ENCODE peak calls at places on chromosomes 6 and 20, in seven cellular contexts. One of them, this sample, is unnamed.

GRCh38 chr6:141484726-141485125 is 648.0 kb upstream of the GJE1 start:
- DNase-seq in Kasumi-1: peak
- DNase-seq in AG04450: no peak
- DNase-seq in activated effector memory CD4-positive, alpha-beta T cell treated with anti-CD3 and anti-CD28 coated beads, Interleukin-2, amount 50 U/mL, for 16 hours: no peak
- DNase-seq in thyroid gland: no peak
- DNase-seq in fibroblast of the aortic adventitia: peak
- DNase-seq in aorta: no peak
- DNase-seq in this sample: no peak

GRCh38 chr20:53413188-53413631 is 180.4 kb downstream of the ZNF217 start:
- DNase-seq in Kasumi-1: no peak
- DNase-seq in activated effector memory CD4-positive, alpha-beta T cell treated with anti-CD3 and anti-CD28 coated beads, Interleukin-2, amount 50 U/mL, for 16 hours: peak
- DNase-seq in thyroid gland: peak
- DNase-seq in aorta: no peak
- DNase-seq in fibroblast of the aortic adventitia: no peak
- DNase-seq in AG04450: no peak
- DNase-seq in this sample: no peak

GRCh38 chr6:30443657-30444450 is 45.5 kb upstream of the HLA-E start:
- DNase-seq in fibroblast of the aortic adventitia: peak
- DNase-seq in thyroid gland: no peak
- DNase-seq in AG04450: no peak
- DNase-seq in aorta: no peak
- DNase-seq in activated effector memory CD4-positive, alpha-beta T cell treated with anti-CD3 and anti-CD28 coated beads, Interleukin-2, amount 50 U/mL, for 16 hours: peak
- DNase-seq in Kasumi-1: no peak
- DNase-seq in this sample: no peak

GRCh38 chr6:118333772-118334171 is 214.3 kb upstream of the PLN start:
- DNase-seq in fibroblast of the aortic adventitia: no peak
- DNase-seq in thyroid gland: no peak
- DNase-seq in AG04450: no peak
- DNase-seq in Kasumi-1: no peak
- DNase-seq in activated effector memory CD4-positive, alpha-beta T cell treated with anti-CD3 and anti-CD28 coated beads, Interleukin-2, amount 50 U/mL, for 16 hours: no peak
- DNase-seq in aorta: no peak
- DNase-seq in this sample: no peak

GRCh38 chr6:106910999-106911949 is 63.3 kb downstream of the CD24 start:
- DNase-seq in Kasumi-1: peak
- DNase-seq in aorta: no peak
- DNase-seq in fibroblast of the aortic adventitia: no peak
- DNase-seq in thyroid gland: no peak
- DNase-seq in activated effector memory CD4-positive, alpha-beta T cell treated with anti-CD3 and anti-CD28 coated beads, Interleukin-2, amount 50 U/mL, for 16 hours: no peak
- DNase-seq in AG04450: no peak
- DNase-seq in this sample: no peak

GRCh38 chr20:54200487-54201267 is 7.2 kb upstream of the PFDN4 start:
- DNase-seq in AG04450: no peak
- DNase-seq in Kasumi-1: no peak
- DNase-seq in aorta: no peak
- DNase-seq in thyroid gland: no peak
- DNase-seq in activated effector memory CD4-positive, alpha-beta T cell treated with anti-CD3 and anti-CD28 coated beads, Interleukin-2, amount 50 U/mL, for 16 hours: no peak
- DNase-seq in fibroblast of the aortic adventitia: no peak
- DNase-seq in this sample: no peak

GRCh38 chr6:148608211-148608951 is 138.4 kb upstream of the UST start:
- DNase-seq in aorta: no peak
- DNase-seq in thyroid gland: no peak
- DNase-seq in activated effector memory CD4-positive, alpha-beta T cell treated with anti-CD3 and anti-CD28 coated beads, Interleukin-2, amount 50 U/mL, for 16 hours: no peak
- DNase-seq in fibroblast of the aortic adventitia: peak
- DNase-seq in Kasumi-1: no peak
- DNase-seq in AG04450: no peak
- DNase-seq in this sample: no peak

GRCh38 chr6:76867182-76867581 is 596.1 kb downstream of the HTR1B start:
- DNase-seq in AG04450: no peak
- DNase-seq in activated effector memory CD4-positive, alpha-beta T cell treated with anti-CD3 and anti-CD28 coated beads, Interleukin-2, amount 50 U/mL, for 16 hours: no peak
- DNase-seq in fibroblast of the aortic adventitia: no peak
- DNase-seq in Kasumi-1: no peak
- DNase-seq in thyroid gland: no peak
- DNase-seq in aorta: no peak
- DNase-seq in this sample: no peak

GRCh38 chr20:50868509-50869495 is 62.4 kb downstream of the ADNP start:
- DNase-seq in aorta: no peak
- DNase-seq in fibroblast of the aortic adventitia: no peak
- DNase-seq in Kasumi-1: no peak
- DNase-seq in activated effector memory CD4-positive, alpha-beta T cell treated with anti-CD3 and anti-CD28 coated beads, Interleukin-2, amount 50 U/mL, for 16 hours: no peak
- DNase-seq in thyroid gland: no peak
- DNase-seq in AG04450: no peak
- DNase-seq in this sample: peak

GRCh38 chr6:115415378-115415777 is 645.3 kb downstream of the FRK start:
- DNase-seq in aorta: no peak
- DNase-seq in AG04450: no peak
- DNase-seq in fibroblast of the aortic adventitia: no peak
- DNase-seq in thyroid gland: no peak
- DNase-seq in activated effector memory CD4-positive, alpha-beta T cell treated with anti-CD3 and anti-CD28 coated beads, Interleukin-2, amount 50 U/mL, for 16 hours: no peak
- DNase-seq in Kasumi-1: no peak
- DNase-seq in this sample: no peak

GRCh38 chr6:79403525-79403924 is 133.7 kb downstream of the LCA5 start:
- DNase-seq in AG04450: no peak
- DNase-seq in thyroid gland: no peak
- DNase-seq in activated effector memory CD4-positive, alpha-beta T cell treated with anti-CD3 and anti-CD28 coated beads, Interleukin-2, amount 50 U/mL, for 16 hours: no peak
- DNase-seq in fibroblast of the aortic adventitia: no peak
- DNase-seq in aorta: no peak
- DNase-seq in Kasumi-1: no peak
- DNase-seq in this sample: no peak

GRCh38 chr6:15804461-15804784 is 141.6 kb upstream of the DTNBP1 start:
- DNase-seq in aorta: no peak
- DNase-seq in fibroblast of the aortic adventitia: no peak
- DNase-seq in Kasumi-1: no peak
- DNase-seq in activated effector memory CD4-positive, alpha-beta T cell treated with anti-CD3 and anti-CD28 coated beads, Interleukin-2, amount 50 U/mL, for 16 hours: no peak
- DNase-seq in AG04450: no peak
- DNase-seq in thyroid gland: no peak
- DNase-seq in this sample: no peak

GRCh38 chr20:57657537-57658446 is 37.6 kb upstream of the ZBP1 start:
- DNase-seq in AG04450: no peak
- DNase-seq in aorta: peak
- DNase-seq in Kasumi-1: no peak
- DNase-seq in thyroid gland: peak
- DNase-seq in activated effector memory CD4-positive, alpha-beta T cell treated with anti-CD3 and anti-CD28 coated beads, Interleukin-2, amount 50 U/mL, for 16 hours: peak
- DNase-seq in fibroblast of the aortic adventitia: no peak
- DNase-seq in this sample: no peak

GRCh38 chr6:27608916-27609883 is 136.3 kb upstream of the ZNF184 start:
- DNase-seq in thyroid gland: no peak
- DNase-seq in activated effector memory CD4-positive, alpha-beta T cell treated with anti-CD3 and anti-CD28 coated beads, Interleukin-2, amount 50 U/mL, for 16 hours: no peak
- DNase-seq in fibroblast of the aortic adventitia: peak
- DNase-seq in aorta: no peak
- DNase-seq in Kasumi-1: peak
- DNase-seq in AG04450: no peak
- DNase-seq in this sample: no peak

GRCh38 chr6:30682181-30683117 is 4.0 kb downstream of the PPP1R18 start:
- DNase-seq in AG04450: no peak
- DNase-seq in thyroid gland: peak
- DNase-seq in Kasumi-1: peak
- DNase-seq in activated effector memory CD4-positive, alpha-beta T cell treated with anti-CD3 and anti-CD28 coated beads, Interleukin-2, amount 50 U/mL, for 16 hours: peak
- DNase-seq in aorta: peak
- DNase-seq in fibroblast of the aortic adventitia: peak
- DNase-seq in this sample: peak

GRCh38 chr20:38001173-38001875 is 31.9 kb downstream of the TTI1 start:
- DNase-seq in thyroid gland: no peak
- DNase-seq in activated effector memory CD4-positive, alpha-beta T cell treated with anti-CD3 and anti-CD28 coated beads, Interleukin-2, amount 50 U/mL, for 16 hours: no peak
- DNase-seq in aorta: no peak
- DNase-seq in fibroblast of the aortic adventitia: peak
- DNase-seq in Kasumi-1: no peak
- DNase-seq in AG04450: peak
- DNase-seq in this sample: no peak

GRCh38 chr6:18451756-18452155 is 64.6 kb downstream of the RNF144B start:
- DNase-seq in thyroid gland: no peak
- DNase-seq in activated effector memory CD4-positive, alpha-beta T cell treated with anti-CD3 and anti-CD28 coated beads, Interleukin-2, amount 50 U/mL, for 16 hours: no peak
- DNase-seq in Kasumi-1: no peak
- DNase-seq in AG04450: no peak
- DNase-seq in aorta: no peak
- DNase-seq in fibroblast of the aortic adventitia: no peak
- DNase-seq in this sample: no peak

GRCh38 chr6:1190361-1190760 is 121.5 kb upstream of the FOXQ1 start:
- DNase-seq in Kasumi-1: no peak
- DNase-seq in aorta: no peak
- DNase-seq in activated effector memory CD4-positive, alpha-beta T cell treated with anti-CD3 and anti-CD28 coated beads, Interleukin-2, amount 50 U/mL, for 16 hours: no peak
- DNase-seq in fibroblast of the aortic adventitia: peak
- DNase-seq in AG04450: peak
- DNase-seq in thyroid gland: peak
- DNase-seq in this sample: peak

GRCh38 chr6:108425428-108425827 is 130.6 kb downstream of the AFG1L start:
- DNase-seq in aorta: no peak
- DNase-seq in fibroblast of the aortic adventitia: no peak
- DNase-seq in AG04450: no peak
- DNase-seq in thyroid gland: no peak
- DNase-seq in Kasumi-1: no peak
- DNase-seq in activated effector memory CD4-positive, alpha-beta T cell treated with anti-CD3 and anti-CD28 coated beads, Interleukin-2, amount 50 U/mL, for 16 hours: no peak
- DNase-seq in this sample: no peak

GRCh38 chr6:121435444-121436069 is at the start of gene GJA1:
- DNase-seq in aorta: peak
- DNase-seq in fibroblast of the aortic adventitia: peak
- DNase-seq in activated effector memory CD4-positive, alpha-beta T cell treated with anti-CD3 and anti-CD28 coated beads, Interleukin-2, amount 50 U/mL, for 16 hours: no peak
- DNase-seq in thyroid gland: peak
- DNase-seq in AG04450: peak
- DNase-seq in Kasumi-1: no peak
- DNase-seq in this sample: peak

GRCh38 chr6:110590821-110591351 is 114.5 kb upstream of the SLC22A16 start:
- DNase-seq in AG04450: no peak
- DNase-seq in thyroid gland: no peak
- DNase-seq in fibroblast of the aortic adventitia: peak
- DNase-seq in aorta: no peak
- DNase-seq in activated effector memory CD4-positive, alpha-beta T cell treated with anti-CD3 and anti-CD28 coated beads, Interleukin-2, amount 50 U/mL, for 16 hours: no peak
- DNase-seq in Kasumi-1: no peak
- DNase-seq in this sample: no peak

GRCh38 chr20:8854566-8854965 is 214.3 kb upstream of the PLCB4 start:
- DNase-seq in AG04450: peak
- DNase-seq in activated effector memory CD4-positive, alpha-beta T cell treated with anti-CD3 and anti-CD28 coated beads, Interleukin-2, amount 50 U/mL, for 16 hours: no peak
- DNase-seq in fibroblast of the aortic adventitia: peak
- DNase-seq in Kasumi-1: no peak
- DNase-seq in aorta: peak
- DNase-seq in thyroid gland: peak
- DNase-seq in this sample: no peak

GRCh38 chr6:51535327-51535726 is 552.1 kb downstream of the PKHD1 start:
- DNase-seq in aorta: no peak
- DNase-seq in Kasumi-1: no peak
- DNase-seq in fibroblast of the aortic adventitia: no peak
- DNase-seq in AG04450: no peak
- DNase-seq in activated effector memory CD4-positive, alpha-beta T cell treated with anti-CD3 and anti-CD28 coated beads, Interleukin-2, amount 50 U/mL, for 16 hours: no peak
- DNase-seq in thyroid gland: no peak
- DNase-seq in this sample: no peak

GRCh38 chr20:8043687-8044278 is 24.2 kb upstream of the TMX4 start:
- DNase-seq in thyroid gland: no peak
- DNase-seq in AG04450: no peak
- DNase-seq in activated effector memory CD4-positive, alpha-beta T cell treated with anti-CD3 and anti-CD28 coated beads, Interleukin-2, amount 50 U/mL, for 16 hours: no peak
- DNase-seq in aorta: no peak
- DNase-seq in fibroblast of the aortic adventitia: peak
- DNase-seq in Kasumi-1: peak
- DNase-seq in this sample: peak

GRCh38 chr20:42027746-42028268 is 409.6 kb upstream of the CHD6 start:
- DNase-seq in thyroid gland: no peak
- DNase-seq in AG04450: no peak
- DNase-seq in aorta: no peak
- DNase-seq in Kasumi-1: no peak
- DNase-seq in fibroblast of the aortic adventitia: no peak
- DNase-seq in activated effector memory CD4-positive, alpha-beta T cell treated with anti-CD3 and anti-CD28 coated beads, Interleukin-2, amount 50 U/mL, for 16 hours: no peak
- DNase-seq in this sample: no peak

GRCh38 chr6:170172825-170173231 is 118.0 kb downstream of the DLL1 start:
- DNase-seq in AG04450: no peak
- DNase-seq in fibroblast of the aortic adventitia: no peak
- DNase-seq in aorta: no peak
- DNase-seq in activated effector memory CD4-positive, alpha-beta T cell treated with anti-CD3 and anti-CD28 coated beads, Interleukin-2, amount 50 U/mL, for 16 hours: no peak
- DNase-seq in Kasumi-1: no peak
- DNase-seq in thyroid gland: no peak
- DNase-seq in this sample: no peak

GRCh38 chr20:54168961-54169862 is 4.6 kb downstream of the CYP24A1 start:
- DNase-seq in thyroid gland: no peak
- DNase-seq in Kasumi-1: no peak
- DNase-seq in fibroblast of the aortic adventitia: no peak
- DNase-seq in activated effector memory CD4-positive, alpha-beta T cell treated with anti-CD3 and anti-CD28 coated beads, Interleukin-2, amount 50 U/mL, for 16 hours: no peak
- DNase-seq in aorta: no peak
- DNase-seq in AG04450: no peak
- DNase-seq in this sample: no peak

GRCh38 chr6:56222509-56222908 is 24.9 kb downstream of the COL21A1 start:
- DNase-seq in AG04450: no peak
- DNase-seq in Kasumi-1: no peak
- DNase-seq in thyroid gland: no peak
- DNase-seq in fibroblast of the aortic adventitia: peak
- DNase-seq in activated effector memory CD4-positive, alpha-beta T cell treated with anti-CD3 and anti-CD28 coated beads, Interleukin-2, amount 50 U/mL, for 16 hours: no peak
- DNase-seq in aorta: no peak
- DNase-seq in this sample: no peak

GRCh38 chr6:104332407-104332806 is 527.3 kb downstream of the HACE1 start:
- DNase-seq in AG04450: no peak
- DNase-seq in fibroblast of the aortic adventitia: no peak
- DNase-seq in thyroid gland: no peak
- DNase-seq in aorta: no peak
- DNase-seq in activated effector memory CD4-positive, alpha-beta T cell treated with anti-CD3 and anti-CD28 coated beads, Interleukin-2, amount 50 U/mL, for 16 hours: no peak
- DNase-seq in Kasumi-1: no peak
- DNase-seq in this sample: no peak

GRCh38 chr20:50110141-50111047 is 2.6 kb downstream of the UBE2V1 start:
- DNase-seq in aorta: no peak
- DNase-seq in Kasumi-1: peak
- DNase-seq in activated effector memory CD4-positive, alpha-beta T cell treated with anti-CD3 and anti-CD28 coated beads, Interleukin-2, amount 50 U/mL, for 16 hours: peak
- DNase-seq in thyroid gland: peak
- DNase-seq in AG04450: no peak
- DNase-seq in fibroblast of the aortic adventitia: no peak
- DNase-seq in this sample: no peak

GRCh38 chr6:9295641-9296040 is 860.3 kb upstream of the SLC35B3 start:
- DNase-seq in aorta: no peak
- DNase-seq in activated effector memory CD4-positive, alpha-beta T cell treated with anti-CD3 and anti-CD28 coated beads, Interleukin-2, amount 50 U/mL, for 16 hours: no peak
- DNase-seq in thyroid gland: no peak
- DNase-seq in AG04450: no peak
- DNase-seq in Kasumi-1: no peak
- DNase-seq in fibroblast of the aortic adventitia: no peak
- DNase-seq in this sample: no peak

GRCh38 chr6:118377711-118378414 is 170.2 kb upstream of the PLN start:
- DNase-seq in thyroid gland: peak
- DNase-seq in fibroblast of the aortic adventitia: no peak
- DNase-seq in Kasumi-1: no peak
- DNase-seq in aorta: no peak
- DNase-seq in AG04450: no peak
- DNase-seq in activated effector memory CD4-positive, alpha-beta T cell treated with anti-CD3 and anti-CD28 coated beads, Interleukin-2, amount 50 U/mL, for 16 hours: no peak
- DNase-seq in this sample: no peak

GRCh38 chr6:157990321-157991066 is 8.8 kb downstream of the SYNJ2 start:
- DNase-seq in fibroblast of the aortic adventitia: no peak
- DNase-seq in Kasumi-1: no peak
- DNase-seq in aorta: no peak
- DNase-seq in AG04450: no peak
- DNase-seq in thyroid gland: no peak
- DNase-seq in activated effector memory CD4-positive, alpha-beta T cell treated with anti-CD3 and anti-CD28 coated beads, Interleukin-2, amount 50 U/mL, for 16 hours: peak
- DNase-seq in this sample: no peak

GRCh38 chr6:45558858-45559257 is 181.1 kb upstream of the SUPT3H start:
- DNase-seq in fibroblast of the aortic adventitia: no peak
- DNase-seq in thyroid gland: no peak
- DNase-seq in aorta: no peak
- DNase-seq in activated effector memory CD4-positive, alpha-beta T cell treated with anti-CD3 and anti-CD28 coated beads, Interleukin-2, amount 50 U/mL, for 16 hours: no peak
- DNase-seq in Kasumi-1: no peak
- DNase-seq in AG04450: no peak
- DNase-seq in this sample: no peak

GRCh38 chr6:41558033-41558807 is 12.0 kb downstream of the FOXP4 start:
- DNase-seq in fibroblast of the aortic adventitia: no peak
- DNase-seq in Kasumi-1: no peak
- DNase-seq in aorta: no peak
- DNase-seq in AG04450: no peak
- DNase-seq in thyroid gland: no peak
- DNase-seq in activated effector memory CD4-positive, alpha-beta T cell treated with anti-CD3 and anti-CD28 coated beads, Interleukin-2, amount 50 U/mL, for 16 hours: no peak
- DNase-seq in this sample: no peak

GRCh38 chr6:34248727-34249468 is at the start of gene SMIM29:
- DNase-seq in aorta: peak
- DNase-seq in AG04450: peak
- DNase-seq in Kasumi-1: peak
- DNase-seq in fibroblast of the aortic adventitia: peak
- DNase-seq in activated effector memory CD4-positive, alpha-beta T cell treated with anti-CD3 and anti-CD28 coated beads, Interleukin-2, amount 50 U/mL, for 16 hours: peak
- DNase-seq in thyroid gland: peak
- DNase-seq in this sample: no peak

GRCh38 chr20:13342469-13343242 is 121.6 kb downstream of the ISM1 start:
- DNase-seq in thyroid gland: peak
- DNase-seq in fibroblast of the aortic adventitia: no peak
- DNase-seq in AG04450: no peak
- DNase-seq in activated effector memory CD4-positive, alpha-beta T cell treated with anti-CD3 and anti-CD28 coated beads, Interleukin-2, amount 50 U/mL, for 16 hours: no peak
- DNase-seq in aorta: no peak
- DNase-seq in Kasumi-1: no peak
- DNase-seq in this sample: no peak

GRCh38 chr20:41261260-41261659 is 56.3 kb downstream of the ZHX3 start:
- DNase-seq in Kasumi-1: no peak
- DNase-seq in fibroblast of the aortic adventitia: no peak
- DNase-seq in thyroid gland: no peak
- DNase-seq in aorta: no peak
- DNase-seq in activated effector memory CD4-positive, alpha-beta T cell treated with anti-CD3 and anti-CD28 coated beads, Interleukin-2, amount 50 U/mL, for 16 hours: no peak
- DNase-seq in AG04450: no peak
- DNase-seq in this sample: no peak